ENCODE peak calls at places on chromosomes 4 and X, in five cellular contexts. One of them, this sample, is unnamed.
A peak's percentile ranks its signal among the peaks of the same experiment; 100 is the strongest.

GRCh38 chr4:124939908-124940307 is 227.4 kb upstream of the ANKRD50 start:
- DNase-seq in HCT116: no peak
- DNase-seq in fibroblast of mammary gland: no peak
- DNase-seq in GM23338: no peak
- DNase-seq in transverse colon: no peak
- DNase-seq in this sample: no peak

GRCh38 chr4:159384619-159385018 is 281.7 kb downstream of the RAPGEF2 start:
- DNase-seq in fibroblast of mammary gland: no peak
- DNase-seq in transverse colon: no peak
- DNase-seq in HCT116: no peak
- DNase-seq in GM23338: no peak
- DNase-seq in this sample: no peak

GRCh38 chrX:103776586-103776985 is at the start of gene PLP1:
- DNase-seq in HCT116: no peak
- DNase-seq in fibroblast of mammary gland: no peak
- DNase-seq in transverse colon: no peak
- DNase-seq in GM23338: peak; percentile 8
- DNase-seq in this sample: no peak

GRCh38 chrX:115311666-115312065 is 22.2 kb downstream of the LUZP4 start:
- DNase-seq in HCT116: no peak
- DNase-seq in transverse colon: no peak
- DNase-seq in GM23338: peak; percentile 66
- DNase-seq in fibroblast of mammary gland: no peak
- DNase-seq in this sample: no peak

GRCh38 chrX:966396-967070 is 245.9 kb downstream of the CRLF2 start:
- DNase-seq in GM23338: no peak
- DNase-seq in transverse colon: no peak
- DNase-seq in fibroblast of mammary gland: no peak
- DNase-seq in HCT116: no peak
- DNase-seq in this sample: no peak

GRCh38 chrX:153769865-153770605 is 6.0 kb downstream of the PLXNB3 start:
- DNase-seq in HCT116: no peak
- DNase-seq in transverse colon: peak; percentile 5
- DNase-seq in GM23338: no peak
- DNase-seq in fibroblast of mammary gland: no peak
- DNase-seq in this sample: no peak

GRCh38 chr4:76723916-76724315 is 174.0 kb downstream of the SOWAHB start:
- DNase-seq in transverse colon: no peak
- DNase-seq in HCT116: peak; percentile 68
- DNase-seq in GM23338: peak; percentile 44
- DNase-seq in fibroblast of mammary gland: peak; percentile 77
- DNase-seq in this sample: no peak

GRCh38 chr4:99723555-99724450 is 66.2 kb upstream of the C4orf54 start:
- DNase-seq in transverse colon: peak; percentile 76
- DNase-seq in HCT116: peak; percentile 10
- DNase-seq in fibroblast of mammary gland: peak; percentile 75
- DNase-seq in GM23338: no peak
- DNase-seq in this sample: no peak

GRCh38 chr4:93183589-93183988 is 645.0 kb upstream of the ATOH1 start:
- DNase-seq in fibroblast of mammary gland: no peak
- DNase-seq in transverse colon: no peak
- DNase-seq in HCT116: no peak
- DNase-seq in GM23338: no peak
- DNase-seq in this sample: no peak

GRCh38 chrX:119618439-119618838 is 12.2 kb upstream of the NKRF start:
- DNase-seq in fibroblast of mammary gland: no peak
- DNase-seq in transverse colon: peak; percentile 24
- DNase-seq in HCT116: no peak
- DNase-seq in GM23338: no peak
- DNase-seq in this sample: no peak

GRCh38 chr4:184115399-184115798 is 102.3 kb downstream of the ENPP6 start:
- DNase-seq in transverse colon: no peak
- DNase-seq in GM23338: no peak
- DNase-seq in HCT116: no peak
- DNase-seq in fibroblast of mammary gland: no peak
- DNase-seq in this sample: no peak

GRCh38 chr4:78552398-78553396 is 1.1 kb downstream of the ANXA3 start:
- DNase-seq in HCT116: peak; percentile 88
- DNase-seq in transverse colon: no peak
- DNase-seq in GM23338: peak; percentile 87
- DNase-seq in fibroblast of mammary gland: no peak
- DNase-seq in this sample: no peak

GRCh38 chr4:158159054-158159717 is 13.6 kb downstream of the GASK1B start:
- DNase-seq in HCT116: no peak
- DNase-seq in GM23338: no peak
- DNase-seq in fibroblast of mammary gland: peak; percentile 72
- DNase-seq in transverse colon: no peak
- DNase-seq in this sample: no peak

GRCh38 chr4:7651461-7651921 is 216.8 kb upstream of the PSAPL1 start:
- DNase-seq in transverse colon: no peak
- DNase-seq in HCT116: no peak
- DNase-seq in fibroblast of mammary gland: peak; percentile 48
- DNase-seq in GM23338: peak; percentile 48
- DNase-seq in this sample: no peak

GRCh38 chrX:113514906-113515305 is 674.3 kb upstream of the AMOT start:
- DNase-seq in GM23338: peak; percentile 3
- DNase-seq in transverse colon: no peak
- DNase-seq in HCT116: no peak
- DNase-seq in fibroblast of mammary gland: no peak
- DNase-seq in this sample: no peak

GRCh38 chr4:147535161-147535560 is 54.3 kb downstream of the EDNRA start:
- DNase-seq in fibroblast of mammary gland: no peak
- DNase-seq in HCT116: no peak
- DNase-seq in GM23338: peak; percentile 29
- DNase-seq in transverse colon: no peak
- DNase-seq in this sample: no peak

GRCh38 chr4:11769425-11769824 is 340.7 kb upstream of the HS3ST1 start:
- DNase-seq in GM23338: no peak
- DNase-seq in fibroblast of mammary gland: peak; percentile 84
- DNase-seq in transverse colon: no peak
- DNase-seq in HCT116: no peak
- DNase-seq in this sample: no peak

GRCh38 chr4:2923141-2923551 is 40.1 kb downstream of the NOP14 start:
- DNase-seq in transverse colon: no peak
- DNase-seq in HCT116: no peak
- DNase-seq in fibroblast of mammary gland: no peak
- DNase-seq in GM23338: no peak
- DNase-seq in this sample: no peak

GRCh38 chr4:158669310-158669709 is 2.4 kb downstream of the C4orf46 start:
- DNase-seq in transverse colon: no peak
- DNase-seq in HCT116: no peak
- DNase-seq in fibroblast of mammary gland: no peak
- DNase-seq in GM23338: no peak
- DNase-seq in this sample: no peak

DNA sequence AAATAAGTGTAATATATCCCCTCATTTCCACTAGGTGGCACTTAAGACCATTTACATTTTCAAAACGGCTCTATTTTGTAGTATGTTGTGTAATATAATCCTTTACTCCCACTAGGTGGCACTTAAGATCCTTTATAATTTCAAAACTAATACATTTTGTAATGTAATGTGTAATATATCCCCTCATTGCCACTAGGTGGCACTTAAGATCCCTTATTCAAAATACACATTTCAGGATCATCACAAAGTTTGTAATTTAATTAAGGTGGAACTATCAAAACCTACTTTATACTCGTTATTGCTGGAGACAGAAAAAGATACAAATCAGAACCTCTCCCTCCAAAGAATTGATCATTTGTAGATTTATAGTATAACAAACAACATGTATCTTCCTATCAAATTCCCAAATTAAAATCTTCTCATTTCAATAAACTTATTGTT is 132.5 kb downstream of the ARHGAP6 start:
- DNase-seq in GM23338: peak; percentile 67
- DNase-seq in transverse colon: no peak
- DNase-seq in HCT116: peak; percentile 65
- DNase-seq in fibroblast of mammary gland: peak; percentile 88
- DNase-seq in this sample: peak; percentile 48
- TF ChIP-seq CTCF in GM23338: peak; percentile 71
- TF ChIP-seq CTCF in transverse colon: peak; percentile 83
- TF ChIP-seq CTCF in HCT116: peak; percentile 99
- TF ChIP-seq CTCF in fibroblast of mammary gland: peak; percentile 76
- TF ChIP-seq CTCF in this sample: peak; percentile 31

GRCh38 chr4:22679518-22679897 is 13.2 kb upstream of the GBA3 start:
- DNase-seq in transverse colon: no peak
- DNase-seq in GM23338: no peak
- DNase-seq in fibroblast of mammary gland: no peak
- DNase-seq in HCT116: no peak
- DNase-seq in this sample: no peak
- H3K4me3 ChIP-seq in transverse colon: no peak overlapping the region
- H3K4me3 ChIP-seq in GM23338: no peak overlapping the region
- H3K4me3 ChIP-seq in fibroblast of mammary gland: no peak overlapping the region
- H3K4me3 ChIP-seq in HCT116: no peak overlapping the region
- H3K4me3 ChIP-seq in this sample: no peak overlapping the region

GRCh38 chr4:176376032-176376614 is 56.4 kb downstream of the SPCS3 start:
- DNase-seq in GM23338: peak; percentile 42
- DNase-seq in fibroblast of mammary gland: peak; percentile 43
- DNase-seq in transverse colon: no peak
- DNase-seq in HCT116: peak; percentile 19
- DNase-seq in this sample: no peak

GRCh38 chr4:176383273-176384077 is 63.7 kb downstream of the SPCS3 start:
- DNase-seq in fibroblast of mammary gland: peak; percentile 60
- DNase-seq in HCT116: no peak
- DNase-seq in transverse colon: no peak
- DNase-seq in GM23338: no peak
- DNase-seq in this sample: no peak

GRCh38 chr4:176380352-176381157 is 60.8 kb downstream of the SPCS3 start:
- DNase-seq in fibroblast of mammary gland: no peak
- DNase-seq in GM23338: no peak
- DNase-seq in HCT116: no peak
- DNase-seq in transverse colon: no peak
- DNase-seq in this sample: no peak

DNA sequence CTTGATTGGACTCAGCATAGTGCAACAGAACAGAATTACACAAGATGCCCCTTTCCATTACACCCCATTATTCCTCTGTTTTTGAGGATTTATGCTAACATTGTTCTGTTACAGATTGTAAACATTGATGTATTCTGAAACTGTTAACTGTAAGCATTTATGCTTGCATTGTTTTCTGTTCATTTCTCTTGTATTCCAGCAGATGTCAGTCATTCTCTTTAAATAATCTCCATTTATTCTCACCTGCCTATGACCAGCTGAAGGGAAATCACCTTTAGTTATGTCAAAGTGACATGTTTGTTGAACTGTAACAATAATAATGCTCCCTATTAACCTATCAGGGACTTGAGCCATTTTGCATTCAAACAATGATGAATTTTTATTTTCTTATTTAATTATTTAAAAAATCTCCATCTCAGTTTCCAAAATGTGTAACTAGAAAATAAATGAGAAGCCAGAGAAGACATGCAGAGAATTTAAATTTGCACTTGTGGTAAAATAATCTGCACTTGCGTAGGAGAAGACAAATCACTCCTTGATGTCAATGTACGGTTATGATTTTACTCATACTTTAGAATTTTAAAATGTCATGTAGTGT is 58.0 kb downstream of the SPCS3 start:
- DNase-seq in transverse colon: no peak
- DNase-seq in HCT116: peak; percentile 27
- DNase-seq in fibroblast of mammary gland: peak; percentile 40
- DNase-seq in GM23338: peak; percentile 27
- DNase-seq in this sample: no peak
- TF ChIP-seq CTCF in transverse colon: peak; percentile 19
- TF ChIP-seq CTCF in HCT116: peak; percentile 47
- TF ChIP-seq CTCF in fibroblast of mammary gland: peak; percentile 56
- TF ChIP-seq CTCF in GM23338: peak; percentile 65
- TF ChIP-seq CTCF in this sample: peak; percentile 32

GRCh38 chrX:28581522-28581921 is 5.7 kb upstream of the IL1RAPL1 start:
- DNase-seq in GM23338: no peak
- DNase-seq in fibroblast of mammary gland: no peak
- DNase-seq in HCT116: no peak
- DNase-seq in transverse colon: no peak
- DNase-seq in this sample: no peak
- H3K4me3 ChIP-seq in GM23338: no peak overlapping the region
- H3K4me3 ChIP-seq in fibroblast of mammary gland: no peak overlapping the region
- H3K4me3 ChIP-seq in HCT116: no peak overlapping the region
- H3K4me3 ChIP-seq in transverse colon: no peak overlapping the region
- H3K4me3 ChIP-seq in this sample: no peak overlapping the region

DNA sequence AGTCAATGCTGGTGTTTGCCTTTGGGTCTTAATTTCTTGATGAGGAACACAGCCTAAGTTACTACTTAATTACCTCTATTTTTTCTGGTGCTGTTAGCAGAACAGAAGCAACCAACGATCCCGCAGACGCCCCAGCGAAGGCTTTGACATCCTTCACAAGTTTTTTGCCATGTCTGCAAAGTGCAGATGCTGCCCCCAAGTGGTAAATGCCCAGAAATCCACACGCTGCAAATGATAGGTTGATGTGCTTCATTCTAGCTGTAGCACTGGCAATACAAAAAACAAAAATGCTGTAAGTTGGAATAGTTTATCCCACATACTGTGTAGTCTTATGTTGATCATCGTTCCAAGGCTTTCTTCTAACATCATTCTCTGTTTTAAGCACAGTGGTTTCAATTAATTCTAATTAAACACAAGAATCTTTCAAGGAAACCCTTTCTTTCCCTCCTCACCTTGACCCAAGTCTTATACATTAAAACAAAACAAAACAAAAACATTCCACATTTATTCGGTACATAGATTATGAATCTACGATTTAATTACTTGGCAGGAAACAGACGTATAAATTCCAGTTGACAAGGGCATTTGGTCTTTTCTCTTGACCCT is 1.2 kb downstream of the PNPLA4 start:
- DNase-seq in HCT116: peak; percentile 27
- DNase-seq in fibroblast of mammary gland: peak; percentile 74
- DNase-seq in GM23338: peak; percentile 71
- DNase-seq in transverse colon: peak; percentile 64
- DNase-seq in this sample: peak; percentile 40
- TF ChIP-seq CTCF in HCT116: peak; percentile 23
- TF ChIP-seq CTCF in fibroblast of mammary gland: peak; percentile 91
- TF ChIP-seq CTCF in GM23338: peak; percentile 65
- TF ChIP-seq CTCF in transverse colon: peak; percentile 62
- TF ChIP-seq CTCF in this sample: peak; percentile 65

DNA sequence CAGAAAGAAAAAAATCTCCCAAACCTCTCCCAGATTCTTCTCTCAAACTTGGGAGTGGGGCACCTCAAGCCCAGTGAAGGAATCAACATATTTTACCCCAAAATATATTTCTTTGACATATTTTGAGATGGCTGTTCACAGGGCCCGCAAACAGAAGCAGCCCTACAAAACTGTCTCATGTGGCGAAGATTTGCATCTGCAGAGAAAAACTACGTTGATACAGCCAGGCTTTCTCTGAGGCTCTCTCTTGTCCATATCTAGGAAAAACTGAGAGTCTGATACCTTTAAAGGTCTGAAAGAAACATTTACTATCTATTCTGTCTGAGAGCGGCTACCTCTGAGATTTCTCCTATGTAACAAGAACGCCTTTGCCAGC is 23.3 kb upstream of the TMSB4X start:
- DNase-seq in fibroblast of mammary gland: no peak
- DNase-seq in HCT116: no peak
- DNase-seq in transverse colon: no peak
- DNase-seq in GM23338: no peak
- DNase-seq in this sample: no peak
- H3K4me3 ChIP-seq in fibroblast of mammary gland: no peak overlapping the region
- H3K4me3 ChIP-seq in HCT116: no peak overlapping the region
- H3K4me3 ChIP-seq in transverse colon: no peak overlapping the region
- H3K4me3 ChIP-seq in GM23338: no peak overlapping the region
- H3K4me3 ChIP-seq in this sample: peak overlapping the region; percentile 48

DNA sequence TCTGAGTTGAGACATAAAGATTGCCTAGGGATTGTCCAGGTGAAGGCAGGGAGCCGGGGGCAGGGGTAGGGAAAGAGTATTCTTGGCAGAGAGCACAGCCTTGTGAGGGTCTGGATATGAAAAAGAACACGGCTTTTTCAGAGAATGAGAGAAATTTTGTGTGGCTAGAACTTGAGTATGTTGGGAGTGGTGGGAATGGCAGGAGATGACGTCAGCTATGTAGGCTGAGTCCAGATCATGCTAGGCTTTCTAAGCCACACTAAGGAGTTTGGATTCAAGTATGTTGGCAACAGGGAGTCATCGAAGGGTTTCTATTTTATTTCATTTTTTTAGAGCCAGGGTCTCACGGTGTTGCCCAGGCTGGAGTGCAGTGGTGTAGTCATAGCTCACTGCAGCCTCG is 40.0 kb downstream of the SH2D1A start:
- DNase-seq in HCT116: no peak
- DNase-seq in fibroblast of mammary gland: no peak
- DNase-seq in GM23338: no peak
- DNase-seq in transverse colon: no peak
- DNase-seq in this sample: no peak
- TF ChIP-seq CTCF in HCT116: no peak
- TF ChIP-seq CTCF in fibroblast of mammary gland: no peak
- TF ChIP-seq CTCF in GM23338: no peak
- TF ChIP-seq CTCF in transverse colon: no peak
- TF ChIP-seq CTCF in this sample: no peak